ENCODE peak calls at places on chromosomes 16 and 17, in five cellular contexts. Z, X, H, C and R are unnamed samples.

GRCh38 chr16:66842765-66843164 is 1.4 kb upstream of the CA7 start:
- DNase-seq in Z (no peak), X (no peak), H (no peak), C (no peak), R (no peak)

GRCh38 chr17:77409282-77410161 is 268.8 kb downstream of the SEC14L1 start:
- DNase-seq in Z (no peak), X (no peak), H (peak; percentile 73), C (no peak), R (no peak)

GRCh38 chr16:86664518-86665318 is 86.4 kb downstream of the FOXL1 start:
- DNase-seq in Z (peak; percentile 96), X (peak; percentile 85), H (peak; percentile 89), C (no peak), R (peak; percentile 95)

GRCh38 chr17:34254651-34255380 is at the start of gene CCL2:
- DNase-seq in Z (no peak), X (no peak), H (peak; percentile 95), C (no peak), R (no peak)

GRCh38 chr17:3602499-3602898 is 6.7 kb downstream of the TRPV1 start:
- DNase-seq in Z (peak; percentile 43), X (no peak), H (peak; percentile 31), C (no peak), R (no peak)

GRCh38 chr16:75130150-75130771 is 13.7 kb upstream of the LDHD start:
- DNase-seq in Z (no peak), X (no peak), H (no peak), C (no peak), R (no peak)

GRCh38 chr16:50967827-50968612 is 183.1 kb downstream of the SALL1 start:
- DNase-seq in Z (no peak), X (no peak), H (no peak), C (no peak), R (no peak)

GRCh38 chr17:50146927-50147640 is 3.4 kb downstream of the PPP1R9B start:
- DNase-seq in Z (no peak), X (no peak), H (no peak), C (no peak), R (no peak)

GRCh38 chr17:35227546-35227945 is 15.3 kb upstream of the SLFN5 start:
- DNase-seq in Z (no peak), X (no peak), H (no peak), C (no peak), R (no peak)

GRCh38 chr16:31877876-31878642 is 4.5 kb downstream of the ZNF267 start:
- DNase-seq in Z (no peak), X (no peak), H (no peak), C (peak; percentile 78), R (no peak)

GRCh38 chr17:34673995-34674900 is 94.9 kb downstream of the TMEM132E start:
- DNase-seq in Z (no peak), X (no peak), H (no peak), C (peak; percentile 71), R (no peak)

GRCh38 chr17:38464251-38464722 is 36.0 kb downstream of the ARHGAP23 start:
- DNase-seq in Z (no peak), X (no peak), H (peak; percentile 68), C (no peak), R (no peak)

GRCh38 chr17:12627177-12627629 is 38.5 kb upstream of the MYOCD start:
- DNase-seq in Z (no peak), X (peak; percentile 88), H (peak; percentile 63), C (no peak), R (no peak)

GRCh38 chr16:75387951-75388350 is 45.4 kb downstream of the CFDP1 start:
- DNase-seq in Z (no peak), X (no peak), H (no peak), C (no peak), R (no peak)

GRCh38 chr16:80723981-80724380 is 80.4 kb downstream of the CDYL2 start:
- DNase-seq in Z (no peak), X (no peak), H (no peak), C (no peak), R (no peak)

GRCh38 chr17:19978206-19978802 is 676 bp upstream of the AKAP10 start:
- DNase-seq in Z (no peak), X (no peak), H (no peak), C (no peak), R (no peak)

GRCh38 chr16:27321013-27321960 is 7.5 kb downstream of the IL4R start:
- DNase-seq in Z (no peak), X (no peak), H (peak; percentile 40), C (no peak), R (no peak)

GRCh38 chr16:70151941-70152509 is 21.6 kb upstream of the CLEC18C start:
- DNase-seq in Z (no peak), X (no peak), H (no peak), C (no peak), R (no peak)

GRCh38 chr17:35493040-35493439 is 44.4 kb downstream of the SLFN12L start:
- DNase-seq in Z (no peak), X (no peak), H (no peak), C (no peak), R (no peak)

GRCh38 chr16:53599548-53599947 is 96.5 kb upstream of the AKTIP start:
- DNase-seq in Z (no peak), X (no peak), H (no peak), C (no peak), R (no peak)

GRCh38 chr17:34758316-34758715 is 178.9 kb downstream of the TMEM132E start:
- DNase-seq in Z (no peak), X (no peak), H (no peak), C (no peak), R (no peak)

GRCh38 chr17:73045722-73046121 is 46.8 kb downstream of the SLC39A11 start:
- DNase-seq in Z (no peak), X (no peak), H (no peak), C (no peak), R (no peak)

GRCh38 chr17:70314096-70314495 is 144.8 kb downstream of the KCNJ2 start:
- DNase-seq in Z (no peak), X (peak; percentile 25), H (no peak), C (no peak), R (no peak)

GRCh38 chr17:49985310-49985990 is 9.6 kb downstream of the DLX3 start:
- DNase-seq in Z (no peak), X (no peak), H (no peak), C (no peak), R (no peak)

GRCh38 chr17:82836823-82837357 is 2.9 kb downstream of the ZNF750 start:
- DNase-seq in Z (no peak), X (no peak), H (no peak), C (no peak), R (no peak)
- TF ChIP-seq CTCF in Z (peak; percentile 43), X (no peak), H (no peak), C (no peak), R (peak; percentile 38)

DNA sequence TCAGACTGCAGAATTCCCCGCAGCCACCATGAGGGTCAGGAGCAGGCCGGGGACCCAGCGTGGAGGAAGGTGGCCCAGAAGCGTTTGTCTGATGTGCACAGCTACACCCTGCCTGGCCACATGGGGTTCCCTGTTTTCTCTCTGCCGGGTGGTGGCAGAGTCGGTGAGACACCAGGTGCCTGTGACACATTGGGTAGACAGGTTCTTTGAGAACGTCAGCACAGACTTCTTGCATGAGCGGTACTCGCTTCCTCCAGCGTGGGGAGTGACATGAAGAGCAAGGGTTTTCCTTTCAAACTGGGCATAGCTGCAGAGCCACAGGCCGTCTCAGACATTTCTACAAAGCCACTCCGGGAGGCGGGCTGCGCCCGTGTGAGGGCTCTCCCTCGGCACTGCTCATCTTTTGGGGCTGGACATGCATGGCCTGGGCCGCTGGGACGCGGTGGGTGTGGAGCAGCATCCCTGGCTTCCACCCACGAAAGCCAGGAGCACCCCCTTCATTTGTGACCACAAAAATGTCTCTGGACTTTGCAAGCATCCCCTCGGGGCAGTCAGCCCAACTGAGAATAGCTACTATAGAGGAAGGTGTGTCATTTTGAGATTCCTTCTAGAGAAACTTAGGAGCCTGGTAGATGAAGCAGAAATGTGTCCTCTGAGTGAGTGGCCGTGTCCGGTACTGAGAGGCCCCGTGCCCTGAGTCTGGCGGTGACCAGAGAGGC is 26.0 kb downstream of the NME3 start:
- DNase-seq in Z (no peak), X (peak; percentile 29), H (peak; percentile 39), C (no peak), R (no peak)
- TF ChIP-seq CTCF in Z (no peak), X (no peak), H (no peak), C (no peak), R (no peak)

GRCh38 chr17:45172541-45173286 is 11.0 kb downstream of the HEXIM2 start:
- DNase-seq in Z (peak; percentile 87), X (no peak), H (peak; percentile 74), C (no peak), R (peak; percentile 70)
- TF ChIP-seq CTCF in Z (peak; percentile 13), X (no peak), H (no peak), C (no peak), R (peak; percentile 24)

GRCh38 chr17:74780443-74781238 is 4.5 kb upstream of the NAT9 start:
- DNase-seq in Z (peak; percentile 61), X (no peak), H (no peak), C (no peak), R (no peak)
- TF ChIP-seq CTCF in Z (peak; percentile 97), X (peak; percentile 35), H (no peak), C (no peak), R (peak; percentile 77)

DNA sequence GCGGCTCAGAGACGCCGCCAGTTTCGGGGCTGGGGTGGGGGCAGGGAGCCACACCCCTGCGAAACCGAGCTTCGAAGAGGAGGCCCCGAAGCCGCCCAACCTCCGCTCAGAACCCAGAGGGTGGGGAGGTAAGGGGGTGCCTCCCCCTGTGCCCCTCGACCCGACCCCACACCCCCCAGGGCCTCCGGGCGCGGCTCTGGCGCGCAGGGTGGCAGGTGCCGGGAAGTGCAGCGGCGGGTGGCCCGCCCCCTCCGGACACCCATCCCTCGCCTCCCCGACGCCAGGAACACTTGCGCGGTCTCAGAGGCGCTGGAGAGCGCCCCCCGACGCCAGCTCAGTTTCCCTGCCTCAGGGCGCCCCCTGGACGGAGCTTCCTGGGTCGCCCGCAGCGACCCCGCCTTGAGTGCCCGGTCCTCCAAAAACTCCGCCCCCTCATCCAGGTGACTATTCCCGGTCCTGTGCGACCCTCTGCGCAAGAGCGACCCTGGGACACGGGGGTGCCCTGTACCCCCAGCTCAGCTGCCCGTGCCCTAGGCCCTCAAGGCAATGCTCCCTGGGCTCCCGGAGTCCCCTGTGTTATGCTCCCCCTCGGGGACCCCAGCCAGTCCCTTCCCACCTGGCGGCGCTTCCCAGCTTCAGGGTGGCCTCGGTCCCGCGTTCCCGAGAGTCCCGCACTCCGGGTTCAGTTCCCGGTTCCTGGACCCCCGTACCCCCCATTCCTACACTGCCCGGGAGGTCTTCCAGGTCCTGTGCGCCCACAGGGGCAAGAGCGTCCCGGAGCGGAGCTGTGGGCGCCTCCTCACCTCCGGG is 562 bp downstream of the PPL start:
- DNase-seq in Z (no peak), X (no peak), H (peak; percentile 29), C (no peak), R (no peak)
- TF ChIP-seq CTCF in Z (peak; percentile 52), X (no peak), H (no peak), C (no peak), R (peak; percentile 25)

DNA sequence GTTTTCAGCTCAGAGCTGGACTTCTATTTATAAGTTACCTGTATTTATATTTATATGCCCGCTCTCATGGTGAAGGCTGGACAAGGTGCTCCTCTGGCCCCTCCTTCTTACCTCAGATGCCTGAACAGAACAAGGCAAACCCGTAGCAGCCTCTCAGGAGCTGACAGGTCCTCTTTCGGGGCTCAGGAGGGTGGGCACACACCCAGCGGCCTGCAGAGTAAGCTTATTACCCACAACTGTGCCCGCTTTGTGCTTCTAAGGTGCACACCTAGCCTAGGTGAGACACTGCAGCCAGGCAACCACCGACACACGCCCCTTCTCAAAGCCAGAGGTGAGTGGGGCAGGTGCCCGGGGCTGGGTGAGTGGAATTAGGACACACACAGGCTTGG is 5.3 kb downstream of the NKIRAS2 start:
- DNase-seq in Z (no peak), X (no peak), H (no peak), C (no peak), R (no peak)
- TF ChIP-seq CTCF in Z (no peak), X (no peak), H (no peak), C (no peak), R (no peak)